ENCODE peak calls at places on chromosomes 4 and X, in four cellular contexts. A is HepG2, W is K562, G is GM12878. Z is an unnamed sample.
A peak's percentile ranks its signal among the peaks of the same experiment; 100 is the strongest.

GRCh38 chr4:72314869-72315268 is 254.2 kb downstream of the ADAMTS3 start:
- DNase-seq in A (no peak), W (no peak), G (no peak), Z (no peak)

GRCh38 chr4:56049428-56050212 is 100.9 kb downstream of the CEP135 start:
- DNase-seq in A (no peak), W (peak; percentile 23), G (no peak), Z (peak; percentile 32)

GRCh38 chrX:149472620-149473019 is 32.5 kb downstream of the IDS start:
- DNase-seq in A (no peak), W (no peak), G (no peak), Z (no peak)

GRCh38 chr4:41360911-41361830 is 104.4 kb downstream of the UCHL1 start:
- DNase-seq in A (no peak), W (no peak), G (no peak), Z (peak; percentile 20)

GRCh38 chr4:123505457-123506310 is 109.1 kb downstream of the SPRY1 start:
- DNase-seq in A (peak; percentile 97), W (no peak), G (no peak), Z (peak; percentile 52)

GRCh38 chr4:16072168-16072567 is 11.7 kb downstream of the PROM1 start:
- DNase-seq in A (no peak), W (no peak), G (no peak), Z (no peak)

GRCh38 chrX:47804315-47804714 is 32.4 kb upstream of the ZNF81 start:
- DNase-seq in A (no peak), W (no peak), G (no peak), Z (no peak)

GRCh38 chrX:136475236-136475635 is 12.5 kb upstream of the BRS3 start:
- DNase-seq in A (no peak), W (no peak), G (no peak), Z (no peak)

GRCh38 chr4:52956691-52957090 is 94.6 kb downstream of the RASL11B start:
- DNase-seq in A (no peak), W (no peak), G (no peak), Z (no peak)

GRCh38 chr4:81635128-81635527 is 163.4 kb upstream of the RASGEF1B start:
- DNase-seq in A (no peak), W (no peak), G (no peak), Z (no peak)

GRCh38 chr4:15457401-15458201 is 12.1 kb upstream of the CC2D2A start:
- DNase-seq in A (peak; percentile 24), W (peak; percentile 27), G (peak; percentile 20), Z (peak; percentile 46)

GRCh38 chrX:118569676-118570075 is 74.1 kb downstream of the DOCK11 start:
- DNase-seq in A (no peak), W (no peak), G (no peak), Z (no peak)

GRCh38 chr4:124262211-124263179 is 450.0 kb downstream of the ANKRD50 start:
- DNase-seq in A (peak; percentile 53), W (peak; percentile 61), G (peak; percentile 11), Z (peak; percentile 66)

GRCh38 chr4:90536408-90536807 is 409.2 kb downstream of the CCSER1 start:
- DNase-seq in A (no peak), W (no peak), G (no peak), Z (no peak)

GRCh38 chrX:118971552-118971951 is 2.9 kb upstream of the LONRF3 start:
- DNase-seq in A (no peak), W (no peak), G (no peak), Z (no peak)

GRCh38 chr4:138916763-138917162 is 98.8 kb upstream of the NOCT start:
- DNase-seq in A (no peak), W (no peak), G (no peak), Z (no peak)

GRCh38 chr4:88008133-88008621 is 742 bp downstream of the PKD2 start:
- DNase-seq in A (peak; percentile 26), W (no peak), G (no peak), Z (peak; percentile 68)

GRCh38 chrX:19343462-19344206 is at the start of gene PDHA1:
- DNase-seq in A (peak; percentile 81), W (peak; percentile 91), G (peak; percentile 68), Z (peak; percentile 89)

GRCh38 chrX:151902813-151903591 is 9.7 kb upstream of the MAGEA4 start:
- DNase-seq in A (peak; percentile 2), W (no peak), G (no peak), Z (no peak)

GRCh38 chr4:109614015-109614414 is 54.0 kb downstream of the MCUB start:
- DNase-seq in A (peak; percentile 20), W (no peak), G (no peak), Z (no peak)

GRCh38 chr4:52869196-52869595 is 7.1 kb downstream of the RASL11B start:
- DNase-seq in A (no peak), W (no peak), G (no peak), Z (no peak)

GRCh38 chr4:81257021-81257420 is 42.0 kb upstream of the PRKG2 start:
- DNase-seq in A (no peak), W (no peak), G (no peak), Z (no peak)

GRCh38 chr4:11623726-11624037 is 195.0 kb upstream of the HS3ST1 start:
- DNase-seq in A (no peak), W (no peak), G (no peak), Z (no peak)

GRCh38 chrX:130170752-130171445 is 863 bp upstream of the RAB33A start:
- DNase-seq in A (no peak), W (no peak), G (peak; percentile 39), Z (no peak)

GRCh38 chrX:39150210-39150609 is 349.0 kb downstream of the MID1IP1 start:
- DNase-seq in A (no peak), W (no peak), G (no peak), Z (no peak)

GRCh38 chr4:39466747-39467146 is 7.9 kb downstream of the LIAS start:
- DNase-seq in A (no peak), W (no peak), G (no peak), Z (no peak)
- TF ChIP-seq FOXM1 in A (no peak), W (no peak), G (no peak), Z (no peak)

GRCh38 chrX:153598541-153599191 is at the start of gene CCNQ:
- DNase-seq in A (no peak), W (peak; percentile 29), G (no peak), Z (peak; percentile 39)
- TF ChIP-seq BHLHE40 in A (no peak), W (no peak), G (no peak), Z (no peak)

GRCh38 chr4:108130955-108131354 is 37.8 kb downstream of the LEF1 start:
- DNase-seq in A (no peak), W (no peak), G (no peak), Z (no peak)
- TF ChIP-seq FOXM1 in A (no peak), W (no peak), G (no peak), Z (no peak)

GRCh38 chr4:180394730-180395129 is 1848.5 kb upstream of the TENM3 start:
- DNase-seq in A (no peak), W (no peak), G (no peak), Z (no peak)

GRCh38 chr4:180394307-180394706 is 1848.9 kb upstream of the TENM3 start:
- DNase-seq in A (no peak), W (no peak), G (no peak), Z (no peak)

GRCh38 chr4:180398564-180398963 is 1844.6 kb upstream of the TENM3 start:
- DNase-seq in A (no peak), W (no peak), G (no peak), Z (no peak)
- TF ChIP-seq BHLHE40 in A (no peak), W (no peak), G (no peak), Z (no peak)

DNA sequence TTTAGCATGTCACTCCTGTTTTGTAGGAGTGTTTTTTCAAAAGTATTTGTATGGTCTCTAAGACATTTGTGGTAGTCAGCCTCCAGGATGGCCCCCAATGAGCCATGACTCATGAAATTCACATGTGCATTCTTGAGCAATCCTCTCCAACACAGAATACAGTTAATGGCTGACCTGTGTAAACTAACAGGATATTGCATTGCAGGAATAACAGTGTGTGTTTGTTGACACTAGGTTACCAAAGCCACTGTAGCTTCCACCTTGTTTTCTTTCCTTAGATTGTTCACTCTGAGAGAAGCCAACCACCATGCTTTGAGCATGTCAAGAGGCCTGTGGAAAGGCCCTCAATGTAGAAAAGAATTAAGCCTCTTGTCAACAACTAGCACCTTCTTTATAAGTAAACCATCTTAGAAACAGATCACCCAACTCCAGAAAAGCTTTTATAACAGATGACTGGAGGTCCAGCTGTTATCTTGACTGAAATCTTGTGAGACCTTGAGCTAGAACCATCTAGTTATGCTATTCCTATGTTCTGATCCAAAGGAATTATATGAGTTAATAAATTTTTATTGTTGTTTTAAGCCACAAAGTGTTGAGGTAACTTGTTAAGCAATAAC is 28.5 kb downstream of the TBCK start:
- DNase-seq in A (peak; percentile 97), W (no peak), G (no peak), Z (peak; percentile 6)
- TF ChIP-seq FOXM1 in A (no peak), W (no peak), G (no peak), Z (no peak)

GRCh38 chrX:33831211-33831610 is 300.9 kb downstream of the FAM47A start:
- DNase-seq in A (no peak), W (no peak), G (no peak), Z (no peak)
- TF ChIP-seq BHLHE40 in A (no peak), W (no peak), G (no peak), Z (no peak)